ENCODE peak calls at places on chromosomes 6 and 20, in eight cellular contexts. N, P, I, V, W, G, F and K are unnamed samples.

GRCh38 chr6:7734707-7735383 is 8.9 kb downstream of the BMP6 start:
- DNase-seq in P (no peak), V (no peak), W (no peak), N (no peak), G (no peak), F (no peak), I (no peak), K (no peak)

GRCh38 chr20:32743237-32744112 is at the start of gene COMMD7:
- DNase-seq in V (peak; percentile 76), N (peak; percentile 73), W (peak; percentile 65), F (peak; percentile 91), G (peak; percentile 51), P (peak; percentile 42), I (peak; percentile 79), K (peak; percentile 94)

GRCh38 chr6:95091823-95092436 is 485.4 kb upstream of the MANEA start:
- DNase-seq in W (no peak), I (no peak), G (peak; percentile 87), V (no peak), F (no peak), N (no peak), P (peak; percentile 80), K (no peak)

GRCh38 chr6:35216832-35217811 is 3.4 kb downstream of the SCUBE3 start:
- DNase-seq in F (no peak), N (no peak), G (no peak), P (no peak), I (peak; percentile 22), W (no peak), V (no peak), K (peak; percentile 55)

GRCh38 chr6:109695468-109695867 is 4.4 kb downstream of the FIG4 start:
- DNase-seq in N (no peak), F (peak; percentile 47), V (no peak), P (peak; percentile 28), W (no peak), G (peak; percentile 15), I (no peak), K (peak; percentile 76)

GRCh38 chr6:17291778-17292177 is 10.6 kb downstream of the RBM24 start:
- DNase-seq in I (no peak), G (peak; percentile 53), F (no peak), W (no peak), P (no peak), V (no peak), N (no peak), K (no peak)

GRCh38 chr6:63403725-63404124 is 83.9 kb upstream of the LGSN start:
- DNase-seq in W (no peak), V (no peak), G (no peak), N (no peak), I (no peak), F (no peak), P (no peak), K (no peak)

GRCh38 chr20:10125757-10126156 is 91.0 kb downstream of the ANKEF1 start:
- DNase-seq in G (peak; percentile 57), V (no peak), P (peak; percentile 23), F (no peak), N (no peak), I (no peak), W (no peak), K (no peak)

GRCh38 chr20:9179193-9179802 is 110.4 kb downstream of the PLCB4 start:
- DNase-seq in I (no peak), N (no peak), W (no peak), V (no peak), F (no peak), P (peak; percentile 28), G (peak; percentile 46), K (no peak)

GRCh38 chr20:4111440-4112411 is 96.4 kb upstream of the RNF24 start:
- DNase-seq in W (no peak), P (no peak), V (no peak), F (no peak), N (no peak), I (no peak), G (no peak), K (no peak)

GRCh38 chr20:51457281-51457932 is 85.1 kb downstream of the NFATC2 start:
- DNase-seq in N (no peak), I (no peak), G (peak; percentile 76), W (peak; percentile 44), F (peak; percentile 57), P (peak; percentile 79), V (peak; percentile 39), K (no peak)

GRCh38 chr20:24779166-24779565 is 169.9 kb upstream of the CST7 start:
- DNase-seq in I (no peak), F (no peak), V (no peak), N (no peak), W (no peak), G (no peak), P (no peak), K (peak; percentile 35)

GRCh38 chr20:24778585-24779031 is 170.5 kb upstream of the CST7 start:
- DNase-seq in V (no peak), P (no peak), I (no peak), G (no peak), N (peak; percentile 81), F (no peak), W (no peak), K (peak; percentile 26)

GRCh38 chr20:24776755-24777271 is 172.3 kb upstream of the CST7 start:
- DNase-seq in G (no peak), W (no peak), F (no peak), I (no peak), P (no peak), V (no peak), N (peak; percentile 11), K (peak; percentile 20)

GRCh38 chr20:24775966-24776365 is 173.1 kb upstream of the CST7 start:
- DNase-seq in V (no peak), I (no peak), P (no peak), F (no peak), N (no peak), W (no peak), G (no peak), K (no peak)

GRCh38 chr20:24777746-24778145 is 171.3 kb upstream of the CST7 start:
- DNase-seq in V (no peak), P (no peak), N (no peak), F (no peak), W (no peak), G (no peak), I (no peak), K (peak; percentile 31)
- TF ChIP-seq CTCF in V (no peak), P (no peak), N (no peak), F (no peak), W (no peak), G (no peak), I (no peak), K (no peak)

GRCh38 chr6:131886517-131886916 is 64.7 kb downstream of the CCN2 start:
- DNase-seq in I (no peak), P (no peak), N (no peak), F (no peak), W (no peak), V (no peak), G (no peak), K (no peak)
- TF ChIP-seq CTCF in I (no peak), P (no peak), N (no peak), F (no peak), W (no peak), V (no peak), G (no peak), K (no peak)

GRCh38 chr20:63484236-63484635 is 11.8 kb upstream of the KCNQ2 start:
- DNase-seq in F (no peak), I (no peak), V (no peak), W (no peak), P (no peak), N (no peak), G (no peak), K (no peak)

GRCh38 chr20:63482021-63482587 is 9.6 kb upstream of the KCNQ2 start:
- DNase-seq in I (no peak), V (no peak), N (no peak), G (no peak), W (no peak), P (no peak), F (no peak), K (no peak)

GRCh38 chr20:63481503-63481902 is 9.0 kb upstream of the KCNQ2 start:
- DNase-seq in W (no peak), V (no peak), G (no peak), I (no peak), F (no peak), P (no peak), N (no peak), K (no peak)

GRCh38 chr20:63484651-63485403 is 12.4 kb upstream of the KCNQ2 start:
- DNase-seq in W (no peak), V (no peak), N (no peak), P (no peak), G (no peak), F (no peak), I (no peak), K (no peak)

DNA sequence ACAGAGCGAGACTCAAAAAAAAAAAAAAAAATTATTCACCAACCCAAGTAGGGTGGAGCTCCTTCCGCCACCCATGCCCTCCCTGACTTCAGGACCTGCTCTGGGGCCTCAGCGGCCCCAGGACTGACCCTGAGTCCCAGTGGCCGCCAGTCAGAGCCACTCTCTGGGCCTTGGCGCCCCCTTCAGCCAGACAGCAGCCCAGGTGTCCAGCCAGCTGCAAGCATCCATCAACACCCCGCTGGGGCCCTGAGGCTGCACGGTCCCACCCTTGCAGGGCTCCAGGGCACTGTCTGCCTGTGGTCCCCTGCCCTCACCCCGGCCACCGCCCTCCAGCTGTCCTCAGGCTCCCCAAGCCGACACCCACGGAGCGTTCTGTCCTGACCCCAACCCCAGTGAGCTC is 11.4 kb upstream of the KCNQ2 start:
- DNase-seq in W (no peak), N (no peak), P (no peak), G (no peak), V (peak; percentile 40), I (no peak), F (peak; percentile 26), K (peak; percentile 82)
- TF ChIP-seq CTCF in W (no peak), N (no peak), P (no peak), G (no peak), V (no peak), I (no peak), F (no peak), K (peak; percentile 62)

GRCh38 chr6:134170844-134171243 is 118.4 kb upstream of the SLC2A12 start:
- DNase-seq in G (peak; percentile 20), V (no peak), W (no peak), N (no peak), P (peak; percentile 58), F (no peak), I (no peak), K (no peak)

GRCh38 chr6:134172020-134172766 is 119.8 kb upstream of the SLC2A12 start:
- DNase-seq in P (no peak), I (no peak), G (no peak), V (no peak), N (no peak), F (no peak), W (no peak), K (no peak)

GRCh38 chr6:134169881-134170486 is 117.6 kb upstream of the SLC2A12 start:
- DNase-seq in W (peak; percentile 56), F (no peak), V (no peak), P (peak; percentile 50), I (no peak), N (no peak), G (peak; percentile 15), K (no peak)

GRCh38 chr6:134173007-134173690 is 120.7 kb upstream of the SLC2A12 start:
- DNase-seq in F (no peak), G (peak; percentile 11), W (no peak), P (peak; percentile 26), V (no peak), N (no peak), I (no peak), K (no peak)

DNA sequence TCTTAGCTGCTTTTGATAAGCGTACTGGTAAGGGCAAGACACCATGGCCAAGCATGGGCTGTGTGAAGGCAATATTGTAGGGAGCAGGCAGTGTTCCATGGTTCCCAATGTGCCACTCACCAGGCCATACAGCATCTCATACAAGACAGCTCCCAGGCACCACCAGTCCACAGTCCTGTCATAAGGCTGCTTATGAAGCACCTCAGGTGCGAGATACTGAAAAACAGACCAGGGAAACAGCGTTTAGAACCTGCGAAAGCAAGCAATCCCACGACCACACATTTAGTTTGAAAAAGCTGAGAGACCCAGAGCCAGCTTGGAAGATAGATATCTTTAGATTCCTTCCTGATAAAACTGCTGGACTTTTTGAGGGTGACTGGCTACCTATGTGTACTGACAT is 119.1 kb upstream of the SLC2A12 start:
- DNase-seq in V (no peak), F (no peak), P (peak; percentile 42), N (no peak), G (peak; percentile 18), I (no peak), W (no peak), K (no peak)
- TF ChIP-seq CTCF in V (no peak), F (no peak), P (no peak), N (no peak), G (no peak), I (no peak), W (no peak), K (no peak)